ENCODE peak calls at places on chromosomes 7 and 10, in five cellular contexts. B is mesothelial cell of epicardium, C is mucosa of gallbladder, Q is activated T-cell treated with anti-CD3 and anti-CD28 coated beads for 48 hours, K is Calu3. Y is an unnamed sample.

GRCh38 chr7:96414931-96415292 is 93.0 kb upstream of the SLC25A13 start:
- DNase-seq in B (peak), C (peak), Q (no peak), K (peak), Y (no peak)

GRCh38 chr7:142602756-142603155 is 146.5 kb upstream of the PRSS1 start:
- DNase-seq in B (no peak), C (no peak), Q (no peak), K (no peak), Y (no peak)

GRCh38 chr10:104641150-104642000 is at the start of gene SORCS3:
- DNase-seq in B (no peak), C (no peak), Q (no peak), K (no peak), Y (no peak)

GRCh38 chr7:73864981-73865711 is 4.2 kb downstream of the TMEM270 start:
- DNase-seq in B (no peak), C (no peak), Q (no peak), K (no peak), Y (no peak)

GRCh38 chr10:131186547-131187253 is 124.8 kb downstream of the TCERG1L start:
- DNase-seq in B (no peak), C (no peak), Q (no peak), K (no peak), Y (no peak)

GRCh38 chr10:104680467-104681401 is 39.6 kb downstream of the SORCS3 start:
- DNase-seq in B (peak), C (peak), Q (no peak), K (no peak), Y (no peak)

GRCh38 chr7:49023345-49024330 is 99.3 kb downstream of the CDC14C start:
- DNase-seq in B (no peak), C (no peak), Q (no peak), K (no peak), Y (no peak)

GRCh38 chr7:129227646-129228578 is 3.1 kb downstream of the AHCYL2 start:
- DNase-seq in B (no peak), C (no peak), Q (no peak), K (no peak), Y (no peak)

GRCh38 chr7:5630670-5631069 is 150.8 kb downstream of the RNF216 start:
- DNase-seq in B (no peak), C (no peak), Q (peak), K (no peak), Y (peak)

GRCh38 chr10:51530540-51530939 is 168.9 kb downstream of the CSTF2T start:
- DNase-seq in B (no peak), C (no peak), Q (no peak), K (no peak), Y (no peak)

GRCh38 chr10:22250897-22251605 is 33.2 kb upstream of the EBLN1 start:
- DNase-seq in B (no peak), C (no peak), Q (no peak), K (no peak), Y (no peak)

GRCh38 chr10:91614254-91614624 is 18.6 kb downstream of the PPP1R3C start:
- DNase-seq in B (no peak), C (no peak), Q (no peak), K (no peak), Y (no peak)

GRCh38 chr10:96369890-96370574 is 11.2 kb upstream of the OPALIN start:
- DNase-seq in B (no peak), C (peak), Q (no peak), K (peak), Y (no peak)

GRCh38 chr7:130845581-130846085 is 111.6 kb upstream of the KLF14 start:
- DNase-seq in B (no peak), C (no peak), Q (no peak), K (no peak), Y (no peak)

GRCh38 chr10:13719411-13719810 is 132.6 kb downstream of the PRPF18 start:
- DNase-seq in B (no peak), C (no peak), Q (no peak), K (no peak), Y (no peak)

GRCh38 chr10:7945469-7946187 is 108.9 kb upstream of the GATA3 start:
- DNase-seq in B (no peak), C (no peak), Q (no peak), K (no peak), Y (no peak)

GRCh38 chr7:3897430-3898385 is 596.7 kb downstream of the SDK1 start:
- DNase-seq in B (no peak), C (peak), Q (peak), K (peak), Y (peak)

GRCh38 chr10:114821293-114821914 is at the start of gene FHIP2A:
- DNase-seq in B (peak), C (peak), Q (peak), K (peak), Y (peak)

GRCh38 chr7:144027974-144028373 is 20.8 kb upstream of the OR2A5 start:
- DNase-seq in B (no peak), C (no peak), Q (no peak), K (no peak), Y (no peak)

GRCh38 chr10:19638173-19638872 is 177.9 kb upstream of the PLXDC2 start:
- DNase-seq in B (no peak), C (peak), Q (no peak), K (no peak), Y (no peak)

GRCh38 chr10:70478191-70479160 is at the start of gene PALD1:
- DNase-seq in B (peak), C (peak), Q (peak), K (peak), Y (peak)

GRCh38 chr10:93599778-93600177 is 1.3 kb downstream of the RBP4 start:
- DNase-seq in B (no peak), C (no peak), Q (no peak), K (no peak), Y (no peak)

GRCh38 chr10:30980951-30981616 is 50.6 kb downstream of the ZNF438 start:
- DNase-seq in B (no peak), C (peak), Q (no peak), K (peak), Y (no peak)

GRCh38 chr10:49609283-49610014 is 661 bp upstream of the SLC18A3 start:
- DNase-seq in B (no peak), C (no peak), Q (no peak), K (no peak), Y (no peak)

GRCh38 chr7:1086588-1087461 is 1.1 kb upstream of the GPER1 start:
- DNase-seq in B (peak), C (peak), Q (peak), K (peak), Y (peak)

GRCh38 chr10:60235001-60235400 is 154.7 kb downstream of the ANK3 start:
- DNase-seq in B (no peak), C (no peak), Q (no peak), K (peak), Y (no peak)

GRCh38 chr10:109892885-109893284 is 30.4 kb downstream of the XPNPEP1 start:
- DNase-seq in B (no peak), C (peak), Q (no peak), K (no peak), Y (no peak)

GRCh38 chr7:81175291-81175942 is 256.6 kb upstream of the SEMA3C start:
- DNase-seq in B (no peak), C (no peak), Q (no peak), K (no peak), Y (no peak)

GRCh38 chr10:11603741-11604140 is 7.7 kb downstream of the USP6NL start:
- DNase-seq in B (no peak), C (no peak), Q (no peak), K (no peak), Y (no peak)

GRCh38 chr7:33130184-33130583 is 820 bp downstream of the BBS9 start:
- DNase-seq in B (no peak), C (no peak), Q (no peak), K (no peak), Y (no peak)

GRCh38 chr10:11403116-11403515 is 208.3 kb downstream of the USP6NL start:
- DNase-seq in B (no peak), C (no peak), Q (peak), K (no peak), Y (peak)

GRCh38 chr7:135620980-135621850 is 41.1 kb upstream of the STMP1 start:
- DNase-seq in B (no peak), C (peak), Q (no peak), K (peak), Y (no peak)

GRCh38 chr10:119313645-119314044 is 106.3 kb downstream of the GRK5 start:
- DNase-seq in B (no peak), C (no peak), Q (peak), K (no peak), Y (no peak)

GRCh38 chr7:5584821-5585220 is 161.2 kb upstream of the TNRC18 start:
- DNase-seq in B (no peak), C (no peak), Q (no peak), K (no peak), Y (no peak)

GRCh38 chr7:33805630-33806233 is 99.6 kb upstream of the BMPER start:
- DNase-seq in B (no peak), C (no peak), Q (no peak), K (no peak), Y (no peak)

GRCh38 chr10:132805599-132805998 is 19.7 kb upstream of the NKX6-2 start:
- DNase-seq in B (no peak), C (no peak), Q (no peak), K (no peak), Y (no peak)

GRCh38 chr10:30863516-30864210 is 168.0 kb downstream of the ZNF438 start:
- DNase-seq in B (no peak), C (no peak), Q (no peak), K (no peak), Y (no peak)

GRCh38 chr10:86321568-86321967 is 45.0 kb downstream of the GRID1 start:
- DNase-seq in B (no peak), C (no peak), Q (no peak), K (no peak), Y (no peak)

GRCh38 chr10:104323721-104324686 is 14.3 kb downstream of the ITPRIP start:
- DNase-seq in B (no peak), C (no peak), Q (no peak), K (no peak), Y (no peak)

GRCh38 chr10:22765660-22766547 is 51.5 kb upstream of the PIP4K2A start:
- DNase-seq in B (no peak), C (no peak), Q (no peak), K (no peak), Y (no peak)